ENCODE peak calls at places on chromosome 1, in six cellular contexts. M is left lung; V is activated CD8-positive, alpha-beta memory T cell treated with anti-CD3 and anti-CD28 coated beads for 1 hour; R is occipital lobe; T is astrocyte of the spinal cord; I is mucosa of gallbladder. B is an unnamed sample.

GRCh38 chr1:243708210-243708609 is 141.8 kb downstream of the AKT3 start:
- DNase-seq in M (no peak), V (no peak), R (no peak), T (peak; percentile 28), I (no peak), B (no peak)

GRCh38 chr1:147545133-147545532 is 3.8 kb downstream of the BCL9 start:
- DNase-seq in M (peak; percentile 79), V (peak; percentile 60), R (peak; percentile 36), T (peak; percentile 84), I (peak; percentile 45), B (peak; percentile 67)

GRCh38 chr1:50658421-50659076 is 235.3 kb upstream of the DMRTA2 start:
- DNase-seq in M (no peak), V (no peak), R (no peak), T (peak; percentile 29), I (no peak), B (no peak)

GRCh38 chr1:2134232-2134603 is 60.4 kb downstream of the FAAP20 start:
- DNase-seq in M (no peak), V (no peak), R (no peak), T (no peak), I (no peak), B (no peak)

GRCh38 chr1:85576256-85576641 is 4.3 kb upstream of the CCN1 start:
- DNase-seq in M (no peak), V (no peak), R (peak; percentile 28), T (no peak), I (peak; percentile 51), B (no peak)

GRCh38 chr1:86409416-86410021 is 13.4 kb upstream of the ODF2L start:
- DNase-seq in M (peak; percentile 74), V (no peak), R (no peak), T (no peak), I (no peak), B (no peak)

GRCh38 chr1:185073725-185074124 is 28.4 kb downstream of the RNF2 start:
- DNase-seq in M (no peak), V (no peak), R (no peak), T (peak; percentile 62), I (no peak), B (no peak)

GRCh38 chr1:153534933-153535663 is 693 bp downstream of the S100A6 start:
- DNase-seq in M (peak; percentile 85), V (no peak), R (no peak), T (peak; percentile 34), I (peak; percentile 66), B (peak; percentile 75)

GRCh38 chr1:182803846-182804245 is 14.3 kb downstream of the NPL start:
- DNase-seq in M (no peak), V (no peak), R (no peak), T (no peak), I (no peak), B (no peak)

GRCh38 chr1:46556822-46557221 is 5.4 kb upstream of the KNCN start:
- DNase-seq in M (no peak), V (no peak), R (no peak), T (peak; percentile 42), I (no peak), B (no peak)

GRCh38 chr1:38077523-38078147 is 31.0 kb upstream of the POU3F1 start:
- DNase-seq in M (no peak), V (no peak), R (no peak), T (no peak), I (no peak), B (no peak)

GRCh38 chr1:154221815-154222081 is 993 bp downstream of the UBAP2L start:
- DNase-seq in M (no peak), V (no peak), R (no peak), T (peak; percentile 79), I (no peak), B (no peak)

GRCh38 chr1:210467440-210468040 is 138.8 kb downstream of the HHAT start:
- DNase-seq in M (no peak), V (no peak), R (no peak), T (no peak), I (no peak), B (no peak)

GRCh38 chr1:43991200-43991475 is 261 bp upstream of the CCDC24 start:
- DNase-seq in M (no peak), V (no peak), R (no peak), T (no peak), I (no peak), B (no peak)

GRCh38 chr1:25810341-25811299 is 9.1 kb upstream of the MTFR1L start:
- DNase-seq in M (peak; percentile 68), V (peak; percentile 72), R (peak; percentile 62), T (peak; percentile 35), I (peak; percentile 68), B (peak; percentile 80)

GRCh38 chr1:221794079-221794670 is 52.3 kb upstream of the DUSP10 start:
- DNase-seq in M (no peak), V (no peak), R (no peak), T (peak; percentile 45), I (no peak), B (no peak)

GRCh38 chr1:9844106-9844505 is 20.3 kb upstream of the CLSTN1 start:
- DNase-seq in M (no peak), V (no peak), R (peak; percentile 64), T (no peak), I (no peak), B (no peak)

GRCh38 chr1:184930645-184931044 is 43.7 kb downstream of the NIBAN1 start:
- DNase-seq in M (no peak), V (no peak), R (no peak), T (no peak), I (no peak), B (no peak)

GRCh38 chr1:96090134-96090533 is 631.5 kb upstream of the PTBP2 start:
- DNase-seq in M (peak; percentile 56), V (no peak), R (no peak), T (no peak), I (peak; percentile 48), B (no peak)

GRCh38 chr1:117930173-117930447 is 571 bp downstream of the WDR3 start:
- DNase-seq in M (no peak), V (no peak), R (no peak), T (peak; percentile 1), I (no peak), B (no peak)

GRCh38 chr1:94061513-94062443 is 59.2 kb downstream of the ABCA4 start:
- DNase-seq in M (peak; percentile 58), V (no peak), R (no peak), T (peak; percentile 83), I (peak; percentile 72), B (peak; percentile 73)

GRCh38 chr1:209155556-209155955 is 428.0 kb upstream of the CAMK1G start:
- DNase-seq in M (no peak), V (no peak), R (no peak), T (no peak), I (no peak), B (no peak)

B was measured in left colon.